ENCODE peak calls at places on chromosome 12, in six cellular contexts. N, S, T, H, O and J are unnamed samples.

GRCh38 chr12:93166891-93167307 is 210.8 kb upstream of the NUDT4 start:
- DNase-seq in N (no peak), S (no peak), O (no peak), H (no peak), T (no peak), J (no peak)

GRCh38 chr12:63068857-63069442 is 82.1 kb downstream of the AVPR1A start:
- DNase-seq in S (no peak), O (peak; percentile 26), N (no peak), H (no peak), T (no peak), J (no peak)

GRCh38 chr12:26295001-26295400 is 99.6 kb downstream of the SSPN start:
- DNase-seq in O (no peak), T (no peak), S (no peak), N (no peak), H (no peak), J (no peak)

GRCh38 chr12:90695415-90695814 is 259.6 kb downstream of the CCER1 start:
- DNase-seq in S (no peak), N (no peak), O (no peak), T (no peak), H (no peak), J (no peak)

GRCh38 chr12:117439531-117440001 is 78.1 kb upstream of the NOS1 start:
- DNase-seq in S (no peak), O (no peak), T (peak; percentile 36), N (no peak), H (no peak), J (no peak)

GRCh38 chr12:54304187-54304810 is 3.5 kb upstream of the NFE2 start:
- DNase-seq in T (peak; percentile 78), N (peak; percentile 89), H (peak; percentile 60), S (no peak), O (peak; percentile 37), J (no peak)

GRCh38 chr12:19681007-19681406 is 241.7 kb downstream of the AEBP2 start:
- DNase-seq in N (no peak), T (no peak), O (no peak), H (no peak), S (no peak), J (no peak)

GRCh38 chr12:96882862-96883261 is 24.2 kb upstream of the NEDD1 start:
- DNase-seq in S (no peak), O (no peak), H (no peak), T (no peak), N (no peak), J (no peak)

GRCh38 chr12:54164402-54165145 is 24.2 kb downstream of the SMUG1 start:
- DNase-seq in N (no peak), S (no peak), H (no peak), T (no peak), O (no peak), J (no peak)

GRCh38 chr12:3988519-3989217 is 115.5 kb upstream of the PARP11 start:
- DNase-seq in S (peak; percentile 31), T (no peak), O (no peak), H (no peak), N (no peak), J (no peak)

GRCh38 chr12:13194462-13195110 is 1.9 kb upstream of the EMP1 start:
- DNase-seq in O (no peak), H (no peak), T (no peak), N (no peak), S (no peak), J (no peak)

GRCh38 chr12:88001327-88001726 is 27.9 kb downstream of the C12orf50 start:
- DNase-seq in O (no peak), T (no peak), S (no peak), N (no peak), H (no peak), J (no peak)

DNA sequence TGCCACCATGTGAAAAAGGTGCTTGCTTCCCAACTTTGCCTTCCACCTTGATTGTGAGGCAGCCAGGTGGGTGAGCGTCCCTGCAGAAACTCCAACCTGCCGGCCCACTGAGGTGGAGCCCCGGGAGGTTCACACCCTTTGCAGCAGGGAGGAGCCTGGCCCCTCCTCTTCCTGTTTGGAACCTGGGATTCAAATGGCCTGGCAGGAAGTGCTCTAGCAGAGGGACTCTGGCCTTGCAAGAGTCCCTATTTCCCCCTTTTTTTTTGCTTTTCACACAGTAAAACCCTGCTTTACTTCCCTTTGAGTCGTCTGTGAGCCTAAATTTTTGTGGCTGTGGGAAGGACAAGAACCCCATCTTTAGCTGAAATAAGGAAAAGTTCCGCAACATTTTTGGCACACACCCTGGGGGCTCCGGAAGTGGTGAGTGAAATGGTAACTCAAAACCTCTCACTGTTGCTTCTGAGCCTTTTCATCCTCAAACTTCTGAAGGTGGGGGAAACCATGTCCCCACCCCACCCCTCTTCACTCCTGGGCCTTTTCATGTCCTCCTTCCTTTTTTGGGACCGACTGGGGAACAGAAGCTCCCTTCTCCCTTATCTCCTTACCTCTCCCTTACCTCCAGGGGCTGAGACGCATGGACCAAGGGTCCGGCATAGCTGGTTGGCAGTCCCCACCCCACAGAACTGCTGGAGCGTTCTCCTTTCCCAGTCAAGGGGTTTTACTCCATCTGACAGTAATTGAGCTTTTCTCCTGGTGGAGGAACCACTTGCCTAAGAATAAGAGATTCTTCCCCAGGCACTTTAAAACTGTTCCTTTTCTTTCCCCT is 102.0 kb downstream of the KCNMB4 start:
- DNase-seq in T (no peak), O (peak; percentile 67), H (no peak), S (no peak), N (no peak), J (no peak)
- TF ChIP-seq POLR2A in T (no peak), O (no peak), H (no peak), S (no peak), N (no peak), J (peak; percentile 36)

GRCh38 chr12:95608252-95609033 is 57.2 kb upstream of the USP44 start:
- DNase-seq in S (no peak), N (peak; percentile 50), T (peak; percentile 88), O (no peak), H (peak; percentile 34), J (no peak)
- TF ChIP-seq POLR2A in S (no peak), N (no peak), T (no peak), O (no peak), H (no peak), J (no peak)

DNA sequence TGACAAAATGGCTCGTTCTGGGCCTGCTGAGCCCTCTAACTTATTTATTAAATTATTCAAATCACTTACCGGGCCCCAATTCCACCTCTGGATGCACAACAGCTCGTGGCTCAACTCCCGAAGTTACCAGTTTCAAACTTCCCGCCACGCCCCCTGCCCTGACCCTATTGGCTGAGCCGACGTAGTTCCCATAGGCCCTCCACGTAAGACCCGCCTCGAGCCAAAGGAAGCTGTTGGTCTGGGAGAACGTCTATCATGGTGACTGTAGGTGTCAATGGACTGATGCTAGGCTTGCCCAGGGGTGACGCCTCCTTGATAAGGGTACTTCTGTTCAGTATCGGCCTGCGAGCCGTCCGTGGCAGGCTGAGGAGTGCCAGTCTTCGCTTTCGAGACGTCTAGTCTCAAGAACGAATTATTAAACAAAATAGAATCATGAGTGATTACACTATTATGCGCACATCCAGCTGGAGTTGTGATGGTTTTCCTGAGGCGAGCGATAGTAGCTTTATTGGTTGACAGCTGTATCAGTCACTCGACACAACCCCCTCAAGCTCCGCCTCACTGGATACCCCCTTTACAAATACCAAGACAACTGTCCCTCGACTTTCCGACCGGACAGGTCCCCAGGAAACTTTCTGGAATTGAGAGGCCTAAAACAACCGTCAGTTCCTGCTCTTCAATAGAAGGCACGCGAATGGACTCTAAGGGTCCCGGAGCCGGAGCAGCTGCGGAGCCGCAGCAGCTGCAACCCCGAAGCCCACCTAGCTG is at the start of gene CDCA3:
- DNase-seq in H (peak; percentile 90), O (peak; percentile 99), S (peak; percentile 100), T (peak; percentile 97), N (peak; percentile 98), J (peak; percentile 100)
- TF ChIP-seq POLR2A in H (peak; percentile 28), O (peak; percentile 54), S (peak; percentile 87), T (peak; percentile 83), N (peak; percentile 90), J (peak; percentile 87)

GRCh38 chr12:48183876-48184548 is 568 bp downstream of the CCDC184 start:
- DNase-seq in O (no peak), T (no peak), N (no peak), H (no peak), S (no peak), J (no peak)

GRCh38 chr12:48184549-48184922 is 1.1 kb downstream of the CCDC184 start:
- DNase-seq in O (no peak), N (no peak), S (no peak), T (no peak), H (no peak), J (no peak)

GRCh38 chr12:48182659-48183058 is 785 bp upstream of the CCDC184 start:
- DNase-seq in S (no peak), N (no peak), H (no peak), O (no peak), T (no peak), J (no peak)

GRCh38 chr12:48185181-48185919 is 1.9 kb downstream of the CCDC184 start:
- DNase-seq in T (no peak), N (no peak), H (no peak), S (no peak), O (no peak), J (no peak)

GRCh38 chr12:48183091-48183875 is at the start of gene CCDC184:
- DNase-seq in H (peak; percentile 17), N (peak; percentile 53), O (peak; percentile 87), S (peak; percentile 64), T (peak; percentile 62), J (peak; percentile 65)
- TF ChIP-seq POLR2A in H (no peak), N (no peak), O (no peak), S (no peak), T (no peak), J (no peak)

GRCh38 chr12:76878045-76878898 is 547 bp downstream of the CSRP2 start:
- DNase-seq in T (no peak), S (peak; percentile 37), N (peak; percentile 50), O (no peak), H (no peak), J (peak; percentile 33)
- TF ChIP-seq POLR2A in T (no peak), S (no peak), N (no peak), O (no peak), H (no peak), J (no peak)

GRCh38 chr12:48999371-49000131 is at the start of gene DDN:
- DNase-seq in H (no peak), T (peak; percentile 71), S (peak; percentile 79), N (no peak), O (no peak), J (peak; percentile 74)

GRCh38 chr12:48997719-48998496 is 1.3 kb downstream of the DDN start:
- DNase-seq in T (peak; percentile 31), O (no peak), H (no peak), S (peak; percentile 86), N (no peak), J (peak; percentile 89)

GRCh38 chr12:49000346-49000745 is 1.2 kb upstream of the DDN start:
- DNase-seq in T (peak; percentile 10), N (no peak), S (no peak), H (no peak), O (no peak), J (no peak)

GRCh38 chr12:48996794-48997718 is 2.1 kb downstream of the DDN start:
- DNase-seq in S (peak; percentile 72), H (peak; percentile 59), N (peak; percentile 79), T (peak; percentile 85), O (peak; percentile 89), J (peak; percentile 61)

GRCh38 chr12:48998497-48999353 is 450 bp downstream of the DDN start:
- DNase-seq in O (no peak), S (no peak), H (no peak), T (peak; percentile 36), N (no peak), J (peak; percentile 43)
- TF ChIP-seq POLR2A in O (no peak), S (no peak), H (no peak), T (no peak), N (no peak), J (no peak)

GRCh38 chr12:6771091-6771495 is 1.2 kb upstream of the LAG3 start:
- DNase-seq in S (no peak), H (no peak), O (peak; percentile 47), N (no peak), T (no peak), J (no peak)
- TF ChIP-seq POLR2A in S (no peak), H (no peak), O (no peak), N (no peak), T (no peak), J (no peak)